ENCODE peak calls at places on chromosomes 2 and 18, in six cellular contexts. W is CD8-positive, alpha-beta T cell; E is left lung; T is PC-3; X is aorta; Y is uterus. D is an unnamed sample.

GRCh38 chr2:65416945-65417344 is 15.5 kb downstream of the SPRED2 start:
- DNase-seq in X (no peak), W (peak; percentile 47), T (peak; percentile 72), Y (no peak), E (no peak), D (no peak)

GRCh38 chr2:170813611-170814550 is 2.8 kb upstream of the GAD1 start:
- DNase-seq in E (no peak), Y (no peak), T (peak; percentile 63), W (no peak), X (peak; percentile 77), D (no peak)

GRCh38 chr2:238882083-238882755 is 34.3 kb downstream of the TWIST2 start:
- DNase-seq in Y (no peak), E (no peak), W (no peak), T (no peak), X (no peak), D (no peak)

GRCh38 chr2:236892721-236893120 is 193.0 kb upstream of the COPS8 start:
- DNase-seq in E (no peak), Y (no peak), W (no peak), X (no peak), T (no peak), D (no peak)

GRCh38 chr2:197152451-197153228 is 157.9 kb downstream of the ANKRD44 start:
- DNase-seq in W (peak; percentile 45), Y (no peak), X (peak; percentile 65), T (peak; percentile 13), E (no peak), D (no peak)

GRCh38 chr2:62340981-62341624 is 145.2 kb downstream of the B3GNT2 start:
- DNase-seq in W (no peak), E (no peak), T (peak; percentile 48), Y (peak; percentile 74), X (no peak), D (no peak)

GRCh38 chr2:200483729-200484198 is 26.1 kb downstream of the KCTD18 start:
- DNase-seq in T (peak; percentile 85), Y (no peak), E (peak; percentile 69), X (no peak), W (no peak), D (no peak)

GRCh38 chr18:11821643-11822237 is 29.5 kb upstream of the CHMP1B start:
- DNase-seq in Y (no peak), T (no peak), W (no peak), E (no peak), X (no peak), D (no peak)

GRCh38 chr2:241120440-241120839 is 18.4 kb upstream of the MTERF4 start:
- DNase-seq in E (no peak), W (no peak), X (no peak), Y (no peak), T (no peak), D (no peak)

GRCh38 chr2:8049851-8050571 is 631.8 kb upstream of the ID2 start:
- DNase-seq in W (no peak), Y (no peak), X (no peak), T (peak; percentile 41), E (no peak), D (no peak)

GRCh38 chr2:26569216-26570082 is 71.7 kb downstream of the CIB4 start:
- DNase-seq in E (peak; percentile 5), W (no peak), Y (no peak), X (peak; percentile 48), T (no peak), D (no peak)

GRCh38 chr2:64919261-64919660 is 69.9 kb upstream of the SLC1A4 start:
- DNase-seq in Y (no peak), W (no peak), T (no peak), E (no peak), X (no peak), D (no peak)

GRCh38 chr2:22890142-22890541 is 494.8 kb upstream of the KLHL29 start:
- DNase-seq in E (no peak), T (no peak), W (no peak), Y (no peak), X (no peak), D (no peak)

GRCh38 chr2:222364280-222364895 is 60.0 kb upstream of the SGPP2 start:
- DNase-seq in E (no peak), T (peak; percentile 56), W (no peak), Y (no peak), X (no peak), D (no peak)

GRCh38 chr2:174403628-174404027 is 8.1 kb downstream of the SCRN3 start:
- DNase-seq in X (no peak), T (no peak), W (no peak), Y (no peak), E (no peak), D (no peak)

GRCh38 chr2:179562330-179562885 is 297.8 kb upstream of the SESTD1 start:
- DNase-seq in E (no peak), Y (no peak), W (no peak), T (no peak), X (no peak), D (no peak)

GRCh38 chr18:79568543-79569205 is 110.9 kb upstream of the CTDP1 start:
- DNase-seq in Y (peak; percentile 6), W (no peak), T (no peak), E (peak; percentile 25), X (peak; percentile 48), D (peak; percentile 24)

GRCh38 chr2:157777425-157777824 is 98.7 kb downstream of the ACVR1 start:
- DNase-seq in W (peak; percentile 27), E (no peak), T (peak; percentile 77), Y (peak; percentile 56), X (no peak), D (no peak)

GRCh38 chr2:21754164-21754788 is 630.5 kb downstream of the TDRD15 start:
- DNase-seq in W (no peak), E (no peak), X (no peak), T (no peak), Y (no peak), D (no peak)

GRCh38 chr2:42100696-42101585 is 53.1 kb downstream of the PKDCC start:
- DNase-seq in T (peak; percentile 58), Y (peak; percentile 57), E (peak; percentile 66), W (peak; percentile 64), X (peak; percentile 90), D (peak; percentile 36)

GRCh38 chr2:31384771-31385276 is 29.7 kb downstream of the XDH start:
- DNase-seq in W (no peak), T (peak; percentile 90), E (no peak), Y (no peak), X (no peak), D (no peak)

GRCh38 chr2:112482309-112483046 is 522 bp downstream of the TTL start:
- DNase-seq in E (peak; percentile 40), X (peak; percentile 80), W (peak; percentile 20), Y (peak; percentile 29), T (peak; percentile 41), D (no peak)

GRCh38 chr18:31376477-31376876 is at the start of gene DSG4:
- DNase-seq in T (peak; percentile 1), W (no peak), E (no peak), X (no peak), Y (no peak), D (no peak)

GRCh38 chr2:170873035-170873692 is 55.9 kb upstream of the GORASP2 start:
- DNase-seq in E (peak; percentile 70), Y (peak; percentile 29), W (peak; percentile 68), X (peak; percentile 89), T (peak; percentile 84), D (peak; percentile 70)

GRCh38 chr2:182980115-182980514 is 58.1 kb downstream of the NCKAP1 start:
- DNase-seq in T (peak; percentile 69), W (no peak), X (no peak), E (no peak), Y (no peak), D (no peak)

GRCh38 chr18:8952174-8952573 is 150.3 kb upstream of the NDUFV2 start:
- DNase-seq in T (no peak), W (no peak), Y (no peak), E (no peak), X (no peak), D (no peak)

GRCh38 chr2:225010804-225011203 is 31.5 kb downstream of the DOCK10 start:
- DNase-seq in W (no peak), T (peak; percentile 91), E (no peak), Y (no peak), X (no peak), D (no peak)

GRCh38 chr2:20196053-20196880 is 28.7 kb downstream of the SDC1 start:
- DNase-seq in W (no peak), X (no peak), Y (no peak), E (peak; percentile 75), T (no peak), D (no peak)

GRCh38 chr2:109660046-109660860 is 46.1 kb downstream of the SOWAHC start:
- DNase-seq in Y (no peak), W (no peak), X (no peak), T (no peak), E (no peak), D (no peak)

GRCh38 chr2:15733867-15734765 is 142.4 kb downstream of the DDX1 start:
- DNase-seq in Y (no peak), W (no peak), E (peak; percentile 50), T (peak; percentile 7), X (no peak), D (no peak)

GRCh38 chr18:7616661-7617060 is 49.5 kb downstream of the PTPRM start:
- DNase-seq in W (no peak), T (no peak), E (no peak), X (no peak), Y (peak; percentile 40), D (no peak)

GRCh38 chr2:235724964-235725603 is 231.2 kb downstream of the AGAP1 start:
- DNase-seq in E (no peak), W (no peak), T (no peak), X (no peak), Y (peak; percentile 75), D (peak; percentile 77)

GRCh38 chr18:47260138-47260923 is 8.9 kb upstream of the SKOR2 start:
- DNase-seq in W (no peak), E (peak; percentile 44), T (peak; percentile 9), Y (no peak), X (no peak), D (no peak)

GRCh38 chr2:6846967-6847695 is 18.6 kb downstream of the CMPK2 start:
- DNase-seq in E (no peak), W (no peak), T (no peak), Y (no peak), X (no peak), D (no peak)
- H3K9me3 ChIP-seq in E (peaks cover 10% of the 10 kb centered on the region), W (peaks cover 42% of the 10 kb centered on the region), T (peaks cover 50% of the 10 kb centered on the region), Y (no peaks in the 10 kb centered on the region), X (peaks cover 19% of the 10 kb centered on the region), D (peaks cover 82% of the 10 kb centered on the region)

GRCh38 chr18:78561757-78562445 is 417.7 kb upstream of the SALL3 start:
- DNase-seq in E (no peak), W (no peak), Y (no peak), T (no peak), X (peak; percentile 44), D (no peak)
- H3K9me3 ChIP-seq in E (no peaks in the 10 kb centered on the region), W (no peaks in the 10 kb centered on the region), Y (no peaks in the 10 kb centered on the region), T (no peaks in the 10 kb centered on the region), X (peaks cover 4% of the 10 kb centered on the region), D (no peaks in the 10 kb centered on the region)

GRCh38 chr18:35588995-35589394 is 7.5 kb downstream of the GALNT1 start:
- DNase-seq in T (no peak), W (peak; percentile 39), Y (no peak), X (no peak), E (no peak), D (no peak)
- H3K9me3 ChIP-seq in T (no peaks in the 10 kb centered on the region), W (no peaks in the 10 kb centered on the region), Y (no peaks in the 10 kb centered on the region), X (no peaks in the 10 kb centered on the region), E (no peaks in the 10 kb centered on the region), D (no peaks in the 10 kb centered on the region)

DNA sequence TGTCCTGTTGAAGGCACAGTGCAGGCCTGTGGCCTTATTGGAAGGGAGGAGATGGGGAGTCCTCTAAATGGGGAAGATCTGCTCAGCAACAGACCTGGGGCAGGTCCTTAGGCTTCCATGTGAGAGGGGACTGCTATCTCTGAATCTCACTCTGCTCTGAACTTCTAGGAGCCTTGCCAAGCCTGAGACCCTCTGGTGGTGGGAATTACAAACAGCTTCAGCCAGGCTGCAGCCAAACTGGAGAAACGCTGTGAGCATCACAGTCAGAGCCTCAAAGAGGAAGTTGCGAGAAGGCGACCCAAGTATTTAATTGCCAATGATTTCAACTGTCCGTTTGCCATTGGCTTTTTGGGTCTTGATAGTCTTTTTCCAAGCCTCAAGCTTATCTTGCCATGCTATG is 66.8 kb upstream of the MC2R start:
- DNase-seq in W (no peak), Y (no peak), T (no peak), X (no peak), E (no peak), D (no peak)
- H3K9me3 ChIP-seq in W (no peaks in the 10 kb centered on the region), Y (no peaks in the 10 kb centered on the region), T (no peaks in the 10 kb centered on the region), X (no peaks in the 10 kb centered on the region), E (no peaks in the 10 kb centered on the region), D (no peaks in the 10 kb centered on the region)